ENCODE peak calls at places on chromosomes 16 and 17, in six cellular contexts. J, M, E, Y, T and W are unnamed samples. For H3K4me1, the result is how much of the 10 kb centered on the place peaks cover.

GRCh38 chr17:33944412-33944811 is 310.7 kb upstream of the CCL2 start:
- DNase-seq in J (no peak), M (no peak), E (no peak), Y (no peak), T (no peak), W (no peak)

GRCh38 chr16:88012360-88012759 is 61.1 kb downstream of the BANP start:
- DNase-seq in J (no peak), M (no peak), E (no peak), Y (no peak), T (no peak), W (no peak)

GRCh38 chr17:78993241-78993956 is 13.7 kb upstream of the LGALS3BP start:
- DNase-seq in J (peak), M (peak), E (peak), Y (no peak), T (peak), W (no peak)

GRCh38 chr17:50173335-50173941 is 7.6 kb downstream of the SGCA start:
- DNase-seq in J (no peak), M (no peak), E (peak), Y (no peak), T (no peak), W (no peak)

GRCh38 chr17:7982171-7982570 is 20.2 kb upstream of the GUCY2D start:
- DNase-seq in J (no peak), M (no peak), E (no peak), Y (no peak), T (no peak), W (no peak)

GRCh38 chr16:83806036-83806435 is 1.7 kb upstream of the HSBP1 start:
- DNase-seq in J (no peak), M (no peak), E (no peak), Y (no peak), T (no peak), W (no peak)

GRCh38 chr16:11669380-11670146 is 1.3 kb downstream of the SNN start:
- DNase-seq in J (no peak), M (peak), E (peak), Y (no peak), T (no peak), W (no peak)

GRCh38 chr17:44216674-44217073 is 2.8 kb downstream of the UBTF start:
- DNase-seq in J (no peak), M (no peak), E (no peak), Y (no peak), T (no peak), W (no peak)

DNA sequence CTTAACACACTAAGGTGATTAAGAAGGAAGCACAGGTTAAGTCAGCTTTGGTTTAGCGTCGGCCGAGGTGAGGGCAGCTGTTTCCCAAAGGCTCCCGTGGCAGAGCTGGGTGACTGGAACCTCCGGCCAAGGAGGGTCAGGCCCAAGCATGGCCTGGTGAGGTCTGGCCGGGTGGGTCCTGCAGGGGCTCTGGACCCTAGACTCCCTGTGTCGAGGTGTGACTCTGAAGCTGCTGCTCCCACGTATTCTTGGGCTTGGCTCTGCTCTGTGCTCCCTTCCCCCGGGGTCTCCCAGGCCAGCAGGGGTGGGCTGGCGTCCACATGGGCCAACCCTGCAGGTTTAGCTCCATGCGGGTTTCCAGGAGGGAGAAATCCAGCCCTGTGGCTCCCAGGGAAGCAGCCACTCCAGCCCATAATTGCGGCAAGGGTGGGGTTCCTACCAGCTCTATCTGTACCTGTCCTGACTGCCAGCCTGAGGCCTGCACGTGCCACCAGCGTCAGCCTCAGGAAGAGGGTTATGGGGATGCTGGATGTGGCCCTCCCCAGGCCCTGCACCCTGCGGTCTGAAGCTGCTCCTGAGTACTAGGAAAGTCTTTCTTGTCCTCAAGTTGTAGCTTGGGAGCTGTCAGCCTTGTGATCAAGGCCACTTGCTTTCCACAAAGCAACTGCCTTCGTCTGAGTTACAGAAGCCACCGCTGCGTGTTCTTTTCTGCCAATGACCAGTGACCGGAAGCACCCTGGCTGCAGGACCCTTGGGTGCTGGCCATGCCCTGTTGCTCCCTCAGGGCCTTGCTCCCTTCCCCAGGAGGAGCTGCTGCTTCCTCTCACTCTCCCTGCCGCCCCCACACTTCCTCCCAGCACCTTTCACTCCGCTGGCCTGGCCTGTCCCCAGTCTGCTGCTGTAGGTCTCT is 4.8 kb downstream of the CDK5R1 start:
- DNase-seq in J (no peak), M (peak), E (no peak), Y (no peak), T (no peak), W (no peak)
- TF ChIP-seq POLR2A in J (no peak), M (no peak), E (no peak), Y (no peak), T (no peak), W (no peak)

DNA sequence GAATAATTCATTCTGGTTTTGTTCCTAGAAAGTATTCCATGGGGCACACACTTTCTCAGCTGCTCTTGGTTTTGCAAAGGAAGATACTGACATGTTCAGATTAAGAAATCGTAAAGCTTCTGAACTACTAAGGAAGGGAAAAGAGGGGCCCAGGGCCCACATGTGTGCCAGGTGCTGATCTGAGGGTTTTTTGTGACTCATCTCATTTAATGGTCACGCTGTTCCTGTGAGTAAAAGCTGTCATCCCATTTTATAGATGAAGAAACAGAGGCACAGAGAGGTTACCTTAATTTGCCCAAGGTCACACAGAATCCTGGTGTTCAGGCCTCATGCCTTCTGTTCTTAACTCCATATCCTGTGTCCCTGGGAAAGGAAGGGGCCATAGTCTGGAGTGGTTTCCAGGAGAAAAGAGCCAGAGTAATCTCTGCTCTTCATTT is 113.2 kb downstream of the MSI2 start:
- DNase-seq in J (no peak), M (no peak), E (no peak), Y (no peak), T (no peak), W (no peak)
- H3K4me1 ChIP-seq in J (under half), M (under half), E (under half), Y (under half), T (half or more), W (under half)

GRCh38 chr16:57775661-57776469 is 26.4 kb downstream of the KIFC3 start:
- DNase-seq in J (peak), M (no peak), E (no peak), Y (no peak), T (no peak), W (no peak)
- TF ChIP-seq CTCF in J (peak), M (peak), E (no peak), Y (peak), T (peak), W (no peak)

GRCh38 chr17:19752216-19753048 is 4.3 kb upstream of the ALDH3A1 start:
- DNase-seq in J (no peak), M (no peak), E (no peak), Y (no peak), T (no peak), W (no peak)

GRCh38 chr17:19753049-19753444 is 4.9 kb upstream of the ALDH3A1 start:
- DNase-seq in J (no peak), M (no peak), E (no peak), Y (no peak), T (no peak), W (no peak)

GRCh38 chr17:19750020-19750572 is 2.0 kb upstream of the ALDH3A1 start:
- DNase-seq in J (no peak), M (no peak), E (no peak), Y (no peak), T (no peak), W (no peak)

GRCh38 chr17:19748807-19749193 is 702 bp upstream of the ALDH3A1 start:
- DNase-seq in J (no peak), M (no peak), E (no peak), Y (no peak), T (no peak), W (no peak)

DNA sequence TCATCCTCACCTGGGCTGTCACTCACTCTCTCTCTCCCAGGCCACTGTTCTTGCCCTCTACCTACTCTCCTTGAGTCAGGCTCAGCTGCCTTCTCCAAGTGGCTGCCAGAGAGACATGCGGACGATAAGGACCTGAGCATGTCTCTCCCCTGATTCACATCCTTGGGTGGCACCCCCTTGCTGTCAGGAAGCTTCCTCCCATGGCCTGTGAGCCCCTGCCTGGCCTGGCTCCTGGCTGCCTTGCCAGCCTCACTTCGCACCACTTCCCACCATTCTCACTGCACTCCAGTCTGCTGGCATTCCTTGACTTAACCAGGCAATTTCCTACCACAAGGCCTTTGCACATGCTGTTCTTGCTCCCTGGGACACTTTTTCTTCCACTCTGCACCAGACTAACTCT is 2.7 kb upstream of the ALDH3A1 start:
- DNase-seq in J (no peak), M (no peak), E (no peak), Y (no peak), T (no peak), W (no peak)
- TF ChIP-seq POLR2A in J (no peak), M (no peak), E (no peak), Y (no peak), T (no peak), W (no peak)

GRCh38 chr16:68739964-68740627 is 3.0 kb downstream of the CDH1 start:
- DNase-seq in J (no peak), M (no peak), E (no peak), Y (no peak), T (no peak), W (no peak)
- H3K4me1 ChIP-seq in J (under half), M (under half), E (under half), Y (under half), T (half or more), W (under half)

GRCh38 chr16:66562986-66563385 is 3.3 kb upstream of the CMTM1 start:
- DNase-seq in J (no peak), M (no peak), E (no peak), Y (no peak), T (no peak), W (no peak)

GRCh38 chr16:66561381-66562080 is 4.7 kb upstream of the CMTM1 start:
- DNase-seq in J (no peak), M (no peak), E (no peak), Y (no peak), T (no peak), W (no peak)

GRCh38 chr16:66563574-66564334 is 2.5 kb upstream of the CMTM1 start:
- DNase-seq in J (no peak), M (no peak), E (no peak), Y (no peak), T (no peak), W (no peak)

GRCh38 chr16:66560107-66560506 is 6.1 kb upstream of the CMTM1 start:
- DNase-seq in J (no peak), M (no peak), E (no peak), Y (no peak), T (no peak), W (no peak)

GRCh38 chr16:66562409-66562808 is 3.8 kb upstream of the CMTM1 start:
- DNase-seq in J (no peak), M (no peak), E (no peak), Y (no peak), T (no peak), W (no peak)
- TF ChIP-seq CTCF in J (no peak), M (peak), E (no peak), Y (no peak), T (no peak), W (no peak)